ENCODE peak calls at places on chromosomes 5 and 9, in nine cellular contexts. One of them, this sample, is unnamed.
A peak's percentile ranks its signal among the peaks of the same experiment; 100 is the strongest.

GRCh38 chr5:142110046-142110531 is 1.5 kb downstream of the NDFIP1 start:
- DNase-seq in neural progenitor cell: no peak
- DNase-seq in cardiac fibroblast: peak; percentile 46
- DNase-seq in adrenal gland: peak; percentile 44
- DNase-seq in WTC11: no peak
- DNase-seq in astrocyte of the spinal cord: peak; percentile 25
- DNase-seq in A673: peak; percentile 36
- DNase-seq in retinal pigment epithelial cell: no peak
- DNase-seq in foreskin keratinocyte: peak; percentile 15
- DNase-seq in this sample: no peak

GRCh38 chr5:87541033-87541432 is 128.3 kb upstream of the CCNH start:
- DNase-seq in neural progenitor cell: peak; percentile 68
- DNase-seq in cardiac fibroblast: peak; percentile 67
- DNase-seq in adrenal gland: peak; percentile 76
- DNase-seq in WTC11: peak; percentile 16
- DNase-seq in astrocyte of the spinal cord: peak; percentile 81
- DNase-seq in A673: peak; percentile 79
- DNase-seq in retinal pigment epithelial cell: peak; percentile 28
- DNase-seq in foreskin keratinocyte: peak; percentile 34
- DNase-seq in this sample: peak; percentile 99

GRCh38 chr9:129333613-129333960 is 155.5 kb upstream of the IER5L start:
- DNase-seq in neural progenitor cell: no peak
- DNase-seq in cardiac fibroblast: no peak
- DNase-seq in adrenal gland: no peak
- DNase-seq in WTC11: peak; percentile 47
- DNase-seq in astrocyte of the spinal cord: no peak
- DNase-seq in A673: no peak
- DNase-seq in retinal pigment epithelial cell: peak; percentile 96
- DNase-seq in foreskin keratinocyte: no peak
- DNase-seq in this sample: no peak

GRCh38 chr5:435961-436640 is 6.9 kb upstream of the EXOC3 start:
- DNase-seq in neural progenitor cell: peak; percentile 52
- DNase-seq in cardiac fibroblast: peak; percentile 40
- DNase-seq in adrenal gland: no peak
- DNase-seq in WTC11: peak; percentile 62
- DNase-seq in astrocyte of the spinal cord: no peak
- DNase-seq in A673: peak; percentile 37
- DNase-seq in retinal pigment epithelial cell: no peak
- DNase-seq in foreskin keratinocyte: no peak
- DNase-seq in this sample: peak; percentile 33

GRCh38 chr9:16202913-16203734 is 650.3 kb downstream of the CCDC171 start:
- DNase-seq in neural progenitor cell: peak; percentile 31
- DNase-seq in cardiac fibroblast: peak; percentile 94
- DNase-seq in adrenal gland: no peak
- DNase-seq in WTC11: no peak
- DNase-seq in astrocyte of the spinal cord: peak; percentile 92
- DNase-seq in A673: peak; percentile 42
- DNase-seq in retinal pigment epithelial cell: peak; percentile 92
- DNase-seq in foreskin keratinocyte: peak; percentile 71
- DNase-seq in this sample: peak; percentile 46

GRCh38 chr9:116494815-116495634 is 192.1 kb upstream of the TRIM32 start:
- DNase-seq in neural progenitor cell: peak; percentile 59
- DNase-seq in cardiac fibroblast: no peak
- DNase-seq in adrenal gland: peak; percentile 40
- DNase-seq in WTC11: peak; percentile 69
- DNase-seq in astrocyte of the spinal cord: no peak
- DNase-seq in A673: peak; percentile 44
- DNase-seq in retinal pigment epithelial cell: no peak
- DNase-seq in foreskin keratinocyte: no peak
- DNase-seq in this sample: no peak

GRCh38 chr5:23820764-23821471 is 313.5 kb downstream of the PRDM9 start:
- DNase-seq in neural progenitor cell: peak; percentile 45
- DNase-seq in cardiac fibroblast: peak; percentile 30
- DNase-seq in adrenal gland: no peak
- DNase-seq in WTC11: no peak
- DNase-seq in astrocyte of the spinal cord: peak; percentile 44
- DNase-seq in A673: peak; percentile 69
- DNase-seq in retinal pigment epithelial cell: peak; percentile 12
- DNase-seq in foreskin keratinocyte: peak; percentile 61
- DNase-seq in this sample: peak; percentile 63

GRCh38 chr9:4665357-4665756 is 923 bp downstream of the SPATA6L start:
- DNase-seq in neural progenitor cell: no peak
- DNase-seq in cardiac fibroblast: peak; percentile 76
- DNase-seq in adrenal gland: no peak
- DNase-seq in WTC11: no peak
- DNase-seq in astrocyte of the spinal cord: no peak
- DNase-seq in A673: peak; percentile 86
- DNase-seq in retinal pigment epithelial cell: no peak
- DNase-seq in foreskin keratinocyte: no peak
- DNase-seq in this sample: no peak

GRCh38 chr5:141747646-141748229 is 65.7 kb upstream of the ARAP3 start:
- DNase-seq in neural progenitor cell: no peak
- DNase-seq in cardiac fibroblast: no peak
- DNase-seq in adrenal gland: no peak
- DNase-seq in WTC11: no peak
- DNase-seq in astrocyte of the spinal cord: no peak
- DNase-seq in A673: no peak
- DNase-seq in retinal pigment epithelial cell: no peak
- DNase-seq in foreskin keratinocyte: no peak
- DNase-seq in this sample: no peak

GRCh38 chr9:14271078-14271673 is 42.8 kb downstream of the NFIB start:
- DNase-seq in neural progenitor cell: peak; percentile 43
- DNase-seq in cardiac fibroblast: peak; percentile 87
- DNase-seq in adrenal gland: peak; percentile 71
- DNase-seq in WTC11: peak; percentile 16
- DNase-seq in astrocyte of the spinal cord: peak; percentile 91
- DNase-seq in A673: peak; percentile 74
- DNase-seq in retinal pigment epithelial cell: no peak
- DNase-seq in foreskin keratinocyte: no peak
- DNase-seq in this sample: peak; percentile 34

GRCh38 chr5:40429258-40430111 is 250.2 kb upstream of the PTGER4 start:
- DNase-seq in neural progenitor cell: no peak
- DNase-seq in cardiac fibroblast: peak; percentile 43
- DNase-seq in adrenal gland: peak; percentile 34
- DNase-seq in WTC11: no peak
- DNase-seq in astrocyte of the spinal cord: peak; percentile 22
- DNase-seq in A673: peak; percentile 78
- DNase-seq in retinal pigment epithelial cell: no peak
- DNase-seq in foreskin keratinocyte: peak; percentile 89
- DNase-seq in this sample: peak; percentile 89

GRCh38 chr5:56649569-56649968 is 165.8 kb upstream of the MAP3K1 start:
- DNase-seq in neural progenitor cell: no peak
- DNase-seq in cardiac fibroblast: peak; percentile 44
- DNase-seq in adrenal gland: no peak
- DNase-seq in WTC11: no peak
- DNase-seq in astrocyte of the spinal cord: no peak
- DNase-seq in A673: peak; percentile 26
- DNase-seq in retinal pigment epithelial cell: no peak
- DNase-seq in foreskin keratinocyte: no peak
- DNase-seq in this sample: no peak

GRCh38 chr9:37944266-37944650 is 40.3 kb upstream of the SLC25A51 start:
- DNase-seq in neural progenitor cell: no peak
- DNase-seq in cardiac fibroblast: peak; percentile 53
- DNase-seq in adrenal gland: no peak
- DNase-seq in WTC11: no peak
- DNase-seq in astrocyte of the spinal cord: no peak
- DNase-seq in A673: no peak
- DNase-seq in retinal pigment epithelial cell: no peak
- DNase-seq in foreskin keratinocyte: no peak
- DNase-seq in this sample: no peak

GRCh38 chr9:22073349-22073748 is 64.2 kb upstream of the CDKN2B start:
- DNase-seq in neural progenitor cell: no peak
- DNase-seq in cardiac fibroblast: no peak
- DNase-seq in adrenal gland: no peak
- DNase-seq in WTC11: no peak
- DNase-seq in astrocyte of the spinal cord: no peak
- DNase-seq in A673: no peak
- DNase-seq in retinal pigment epithelial cell: no peak
- DNase-seq in foreskin keratinocyte: no peak
- DNase-seq in this sample: no peak

GRCh38 chr5:32342656-32343055 is 29.9 kb upstream of the MTMR12 start:
- DNase-seq in neural progenitor cell: no peak
- DNase-seq in cardiac fibroblast: no peak
- DNase-seq in adrenal gland: no peak
- DNase-seq in WTC11: no peak
- DNase-seq in astrocyte of the spinal cord: no peak
- DNase-seq in A673: peak; percentile 54
- DNase-seq in retinal pigment epithelial cell: no peak
- DNase-seq in foreskin keratinocyte: no peak
- DNase-seq in this sample: no peak

GRCh38 chr5:35854248-35854647 is 2.4 kb upstream of the IL7R start:
- DNase-seq in neural progenitor cell: no peak
- DNase-seq in cardiac fibroblast: no peak
- DNase-seq in adrenal gland: no peak
- DNase-seq in WTC11: no peak
- DNase-seq in astrocyte of the spinal cord: no peak
- DNase-seq in A673: no peak
- DNase-seq in retinal pigment epithelial cell: no peak
- DNase-seq in foreskin keratinocyte: no peak
- DNase-seq in this sample: no peak

GRCh38 chr9:4137755-4138154 is 162.1 kb downstream of the GLIS3 start:
- DNase-seq in neural progenitor cell: no peak
- DNase-seq in cardiac fibroblast: peak; percentile 59
- DNase-seq in adrenal gland: no peak
- DNase-seq in WTC11: no peak
- DNase-seq in astrocyte of the spinal cord: peak; percentile 58
- DNase-seq in A673: peak; percentile 7
- DNase-seq in retinal pigment epithelial cell: no peak
- DNase-seq in foreskin keratinocyte: peak; percentile 74
- DNase-seq in this sample: no peak

GRCh38 chr5:141001466-141001853 is 35.2 kb downstream of the PCDHAC2 start:
- DNase-seq in neural progenitor cell: peak; percentile 34
- DNase-seq in cardiac fibroblast: no peak
- DNase-seq in adrenal gland: no peak
- DNase-seq in WTC11: peak; percentile 45
- DNase-seq in astrocyte of the spinal cord: no peak
- DNase-seq in A673: peak; percentile 74
- DNase-seq in retinal pigment epithelial cell: no peak
- DNase-seq in foreskin keratinocyte: peak; percentile 57
- DNase-seq in this sample: no peak

GRCh38 chr5:75496026-75496425 is 15.4 kb downstream of the CERT1 start:
- DNase-seq in neural progenitor cell: no peak
- DNase-seq in cardiac fibroblast: no peak
- DNase-seq in adrenal gland: no peak
- DNase-seq in WTC11: no peak
- DNase-seq in astrocyte of the spinal cord: no peak
- DNase-seq in A673: no peak
- DNase-seq in retinal pigment epithelial cell: no peak
- DNase-seq in foreskin keratinocyte: no peak
- DNase-seq in this sample: peak; percentile 28

GRCh38 chr9:318646-319045 is 104.0 kb downstream of the DOCK8 start:
- DNase-seq in neural progenitor cell: no peak
- DNase-seq in cardiac fibroblast: no peak
- DNase-seq in adrenal gland: no peak
- DNase-seq in WTC11: no peak
- DNase-seq in astrocyte of the spinal cord: no peak
- DNase-seq in A673: no peak
- DNase-seq in retinal pigment epithelial cell: no peak
- DNase-seq in foreskin keratinocyte: no peak
- DNase-seq in this sample: no peak

GRCh38 chr9:311837-312236 is 97.2 kb downstream of the DOCK8 start:
- DNase-seq in neural progenitor cell: no peak
- DNase-seq in cardiac fibroblast: no peak
- DNase-seq in adrenal gland: no peak
- DNase-seq in WTC11: no peak
- DNase-seq in astrocyte of the spinal cord: no peak
- DNase-seq in A673: no peak
- DNase-seq in retinal pigment epithelial cell: no peak
- DNase-seq in foreskin keratinocyte: no peak
- DNase-seq in this sample: no peak

GRCh38 chr9:312596-313320 is 98.1 kb downstream of the DOCK8 start:
- DNase-seq in neural progenitor cell: no peak
- DNase-seq in cardiac fibroblast: no peak
- DNase-seq in adrenal gland: no peak
- DNase-seq in WTC11: no peak
- DNase-seq in astrocyte of the spinal cord: no peak
- DNase-seq in A673: no peak
- DNase-seq in retinal pigment epithelial cell: no peak
- DNase-seq in foreskin keratinocyte: no peak
- DNase-seq in this sample: peak; percentile 78

GRCh38 chr9:316382-316965 is 101.8 kb downstream of the DOCK8 start:
- DNase-seq in neural progenitor cell: no peak
- DNase-seq in cardiac fibroblast: no peak
- DNase-seq in adrenal gland: no peak
- DNase-seq in WTC11: no peak
- DNase-seq in astrocyte of the spinal cord: no peak
- DNase-seq in A673: no peak
- DNase-seq in retinal pigment epithelial cell: no peak
- DNase-seq in foreskin keratinocyte: no peak
- DNase-seq in this sample: no peak
- TF ChIP-seq CTCF in neural progenitor cell: no peak
- TF ChIP-seq CTCF in cardiac fibroblast: no peak
- TF ChIP-seq CTCF in adrenal gland: peak; percentile 17
- TF ChIP-seq CTCF in WTC11: no peak
- TF ChIP-seq CTCF in astrocyte of the spinal cord: no peak
- TF ChIP-seq CTCF in A673: no peak
- TF ChIP-seq CTCF in retinal pigment epithelial cell: peak; percentile 28
- TF ChIP-seq CTCF in foreskin keratinocyte: peak; percentile 50
- TF ChIP-seq CTCF in this sample: no peak

DNA sequence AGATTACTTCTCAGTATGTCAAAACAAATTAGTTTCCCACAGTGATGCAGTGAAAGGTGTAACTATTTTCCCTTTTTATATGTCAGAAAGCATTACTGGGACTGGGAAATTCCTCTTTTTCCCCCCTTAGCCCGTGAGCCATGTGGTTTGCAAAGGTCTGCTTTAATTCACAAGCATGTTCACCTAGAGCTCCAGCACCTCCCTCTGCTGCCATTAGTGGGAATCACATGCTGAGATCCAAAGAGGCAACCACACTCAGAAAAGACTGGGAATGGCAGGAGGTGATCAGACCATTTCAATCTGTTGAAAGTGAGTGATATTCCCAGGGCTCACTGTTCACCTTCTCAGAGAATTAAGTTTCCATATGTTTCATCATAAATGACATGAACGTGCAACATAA is 703.7 kb upstream of the WWC1 start:
- DNase-seq in neural progenitor cell: peak; percentile 75
- DNase-seq in cardiac fibroblast: peak; percentile 25
- DNase-seq in adrenal gland: no peak
- DNase-seq in WTC11: peak; percentile 47
- DNase-seq in astrocyte of the spinal cord: peak; percentile 49
- DNase-seq in A673: peak; percentile 71
- DNase-seq in retinal pigment epithelial cell: no peak
- DNase-seq in foreskin keratinocyte: peak; percentile 36
- DNase-seq in this sample: no peak
- TF ChIP-seq CTCF in neural progenitor cell: peak; percentile 72
- TF ChIP-seq CTCF in cardiac fibroblast: peak; percentile 55
- TF ChIP-seq CTCF in adrenal gland: peak; percentile 28
- TF ChIP-seq CTCF in WTC11: no peak
- TF ChIP-seq CTCF in astrocyte of the spinal cord: peak; percentile 68
- TF ChIP-seq CTCF in A673: peak; percentile 53
- TF ChIP-seq CTCF in retinal pigment epithelial cell: peak; percentile 83
- TF ChIP-seq CTCF in foreskin keratinocyte: peak; percentile 63
- TF ChIP-seq CTCF in this sample: peak; percentile 69

GRCh38 chr5:160649304-160649703 is 202.7 kb downstream of the ATP10B start:
- DNase-seq in neural progenitor cell: peak; percentile 67
- DNase-seq in cardiac fibroblast: no peak
- DNase-seq in adrenal gland: no peak
- DNase-seq in WTC11: peak; percentile 35
- DNase-seq in astrocyte of the spinal cord: no peak
- DNase-seq in A673: peak; percentile 7
- DNase-seq in retinal pigment epithelial cell: peak; percentile 32
- DNase-seq in foreskin keratinocyte: peak; percentile 5
- DNase-seq in this sample: no peak
- TF ChIP-seq CTCF in neural progenitor cell: peak; percentile 69
- TF ChIP-seq CTCF in cardiac fibroblast: no peak
- TF ChIP-seq CTCF in adrenal gland: no peak
- TF ChIP-seq CTCF in WTC11: peak; percentile 43
- TF ChIP-seq CTCF in astrocyte of the spinal cord: no peak
- TF ChIP-seq CTCF in A673: peak; percentile 43
- TF ChIP-seq CTCF in retinal pigment epithelial cell: peak; percentile 64
- TF ChIP-seq CTCF in foreskin keratinocyte: peak; percentile 41
- TF ChIP-seq CTCF in this sample: peak; percentile 53

GRCh38 chr5:127098246-127098645 is 24.9 kb upstream of the C5orf63 start:
- DNase-seq in neural progenitor cell: no peak
- DNase-seq in cardiac fibroblast: no peak
- DNase-seq in adrenal gland: no peak
- DNase-seq in WTC11: no peak
- DNase-seq in astrocyte of the spinal cord: no peak
- DNase-seq in A673: no peak
- DNase-seq in retinal pigment epithelial cell: no peak
- DNase-seq in foreskin keratinocyte: no peak
- DNase-seq in this sample: no peak
- TF ChIP-seq CTCF in neural progenitor cell: no peak
- TF ChIP-seq CTCF in cardiac fibroblast: no peak
- TF ChIP-seq CTCF in adrenal gland: no peak
- TF ChIP-seq CTCF in WTC11: no peak
- TF ChIP-seq CTCF in astrocyte of the spinal cord: no peak
- TF ChIP-seq CTCF in A673: no peak
- TF ChIP-seq CTCF in retinal pigment epithelial cell: no peak
- TF ChIP-seq CTCF in foreskin keratinocyte: no peak
- TF ChIP-seq CTCF in this sample: no peak

This sample was measured in LNCaP clone FGC.